ENCODE peak calls at places on chromosomes 7 and 10, in five cellular contexts. D, S, E, I and A are unnamed samples.

GRCh38 chr10:61612451-61612850 is 50.3 kb upstream of the CABCOCO1 start:
- DNase-seq in D (no peak), S (no peak), E (no peak), I (no peak), A (no peak)

GRCh38 chr10:104040862-104041789 is 44.6 kb downstream of the COL17A1 start:
- DNase-seq in D (no peak), S (no peak), E (no peak), I (peak), A (no peak)

GRCh38 chr10:66394287-66395063 is 531.4 kb upstream of the LRRTM3 start:
- DNase-seq in D (no peak), S (no peak), E (no peak), I (no peak), A (no peak)

GRCh38 chr7:6530626-6531491 is 20.4 kb downstream of the GRID2IP start:
- DNase-seq in D (no peak), S (peak), E (no peak), I (no peak), A (no peak)

GRCh38 chr10:96579133-96579532 is 7.7 kb downstream of the TM9SF3 start:
- DNase-seq in D (no peak), S (no peak), E (no peak), I (no peak), A (no peak)

GRCh38 chr10:93600446-93600860 is 582 bp downstream of the RBP4 start:
- DNase-seq in D (no peak), S (no peak), E (no peak), I (no peak), A (no peak)

GRCh38 chr7:42869131-42870020 is 42.5 kb downstream of the C7orf25 start:
- DNase-seq in D (no peak), S (no peak), E (no peak), I (no peak), A (no peak)

GRCh38 chr7:146902728-146903127 is 786.1 kb downstream of the CNTNAP2 start:
- DNase-seq in D (no peak), S (no peak), E (no peak), I (no peak), A (no peak)

GRCh38 chr7:24500599-24501451 is 72.4 kb upstream of the PALS2 start:
- DNase-seq in D (no peak), S (no peak), E (peak), I (no peak), A (no peak)

GRCh38 chr7:80379034-80379433 is 132.8 kb downstream of the GNAT3 start:
- DNase-seq in D (no peak), S (no peak), E (no peak), I (no peak), A (peak)

GRCh38 chr10:68067508-68067907 is 7.6 kb downstream of the HERC4 start:
- DNase-seq in D (no peak), S (no peak), E (no peak), I (no peak), A (no peak)

GRCh38 chr10:14617125-14617524 is 157.6 kb downstream of the FAM107B start:
- DNase-seq in D (no peak), S (no peak), E (no peak), I (no peak), A (no peak)

GRCh38 chr7:138669364-138669763 is 31.8 kb downstream of the SVOPL start:
- DNase-seq in D (no peak), S (no peak), E (no peak), I (no peak), A (no peak)

GRCh38 chr7:106108988-106109387 is 3.1 kb downstream of the SYPL1 start:
- DNase-seq in D (no peak), S (no peak), E (no peak), I (no peak), A (no peak)

GRCh38 chr7:1674161-1675035 is 4.3 kb downstream of the ELFN1 start:
- DNase-seq in D (peak), S (no peak), E (no peak), I (no peak), A (no peak)

GRCh38 chr10:59808896-59809643 is 55.8 kb upstream of the MRLN start:
- DNase-seq in D (peak), S (peak), E (peak), I (peak), A (peak)

GRCh38 chr10:17847586-17848296 is 38.6 kb downstream of the MRC1 start:
- DNase-seq in D (no peak), S (no peak), E (no peak), I (no peak), A (no peak)

GRCh38 chr10:94240901-94241300 is 121.8 kb downstream of the NOC3L start:
- DNase-seq in D (no peak), S (no peak), E (no peak), I (no peak), A (no peak)

GRCh38 chr10:3071405-3072198 is 4.3 kb downstream of the PFKP start:
- DNase-seq in D (no peak), S (no peak), E (no peak), I (no peak), A (no peak)

GRCh38 chr7:35537067-35538023 is 157.6 kb downstream of the HERPUD2 start:
- DNase-seq in D (peak), S (peak), E (peak), I (peak), A (peak)

GRCh38 chr10:78457804-78458483 is 424.3 kb downstream of the RPS24 start:
- DNase-seq in D (no peak), S (no peak), E (peak), I (no peak), A (no peak)

GRCh38 chr7:1560620-1561031 is 4.6 kb upstream of the TMEM184A start:
- DNase-seq in D (no peak), S (no peak), E (no peak), I (no peak), A (no peak)

GRCh38 chr7:117673839-117674238 is 194.0 kb downstream of the CFTR start:
- DNase-seq in D (no peak), S (no peak), E (peak), I (no peak), A (peak)

GRCh38 chr7:2266911-2267310 is 24.9 kb downstream of the NUDT1 start:
- DNase-seq in D (no peak), S (no peak), E (no peak), I (no peak), A (no peak)

GRCh38 chr10:3935141-3935540 is 150.1 kb upstream of the KLF6 start:
- DNase-seq in D (no peak), S (peak), E (no peak), I (no peak), A (no peak)

GRCh38 chr10:36256166-36256565 is 614.1 kb upstream of the FZD8 start:
- DNase-seq in D (no peak), S (no peak), E (no peak), I (no peak), A (no peak)

GRCh38 chr7:29327455-29327854 is 132.9 kb downstream of the CHN2 start:
- DNase-seq in D (no peak), S (no peak), E (peak), I (no peak), A (no peak)

GRCh38 chr7:107167483-107168232 is 1.1 kb upstream of the HBP1 start:
- DNase-seq in D (no peak), S (peak), E (peak), I (no peak), A (peak)

GRCh38 chr10:93495654-93496321 is 624 bp upstream of the CEP55 start:
- DNase-seq in D (no peak), S (no peak), E (peak), I (no peak), A (peak)

GRCh38 chr10:32207544-32207943 is 139.4 kb downstream of the EPC1 start:
- DNase-seq in D (no peak), S (peak), E (peak), I (no peak), A (peak)